ENCODE peak calls at places on chromosome 22, in eight cellular contexts. Z is head of caudate nucleus; U is D341Med; Q is glomerular endothelial cell; X is Calu3; V is occipital lobe; D is stimulated activated CD4-positive, alpha-beta T cell treated with anti-CD3 and anti-CD28 coated beads, TNF-alpha, amount 100 ng/mL, for 48 hours; W is effector CD4-positive, alpha-beta T cell. B is an unnamed sample.

GRCh38 chr22:32378703-32379272 is 21.1 kb downstream of the RFPL3 start:
- DNase-seq in Z (no peak), U (peak), Q (peak), X (peak), V (peak), D (no peak), W (no peak), B (no peak)

GRCh38 chr22:19085233-19086043 is 36.8 kb downstream of the DGCR2 start:
- DNase-seq in Z (no peak), U (peak), Q (no peak), X (peak), V (no peak), D (no peak), W (no peak), B (no peak)

GRCh38 chr22:24159650-24160049 is 21.6 kb upstream of the SUSD2 start:
- DNase-seq in Z (no peak), U (no peak), Q (no peak), X (no peak), V (no peak), D (no peak), W (no peak), B (no peak)

GRCh38 chr22:47724751-47725150 is 962.3 kb downstream of the TBC1D22A start:
- DNase-seq in Z (no peak), U (no peak), Q (no peak), X (no peak), V (no peak), D (no peak), W (no peak), B (no peak)

GRCh38 chr22:39414377-39414776 is 14.8 kb downstream of the TAB1 start:
- DNase-seq in Z (no peak), U (no peak), Q (no peak), X (no peak), V (no peak), D (no peak), W (no peak), B (no peak)

GRCh38 chr22:42368379-42369249 is 63.6 kb downstream of the NFAM1 start:
- DNase-seq in Z (peak), U (no peak), Q (no peak), X (peak), V (no peak), D (no peak), W (peak), B (no peak)

GRCh38 chr22:26651840-26652239 is 5.5 kb upstream of the MIAT start:
- DNase-seq in Z (no peak), U (no peak), Q (no peak), X (no peak), V (no peak), D (no peak), W (no peak), B (no peak)

GRCh38 chr22:43505896-43506295 is 94.1 kb downstream of the MPPED1 start:
- DNase-seq in Z (no peak), U (no peak), Q (no peak), X (no peak), V (no peak), D (no peak), W (no peak), B (no peak)

GRCh38 chr22:43066844-43067385 is 22.3 kb downstream of the TTLL1 start:
- DNase-seq in Z (no peak), U (peak), Q (no peak), X (no peak), V (no peak), D (no peak), W (no peak), B (peak)

GRCh38 chr22:37362618-37363017 is 64.7 kb downstream of the ELFN2 start:
- DNase-seq in Z (no peak), U (no peak), Q (no peak), X (no peak), V (no peak), D (no peak), W (no peak), B (no peak)

GRCh38 chr22:31036671-31037550 is 44.2 kb upstream of the SMTN start:
- DNase-seq in Z (no peak), U (peak), Q (no peak), X (peak), V (no peak), D (no peak), W (no peak), B (no peak)

GRCh38 chr22:38519453-38520250 is 13.5 kb upstream of the DDX17 start:
- DNase-seq in Z (peak), U (no peak), Q (no peak), X (no peak), V (no peak), D (no peak), W (no peak), B (no peak)

GRCh38 chr22:44638966-44639739 is 62.9 kb upstream of the PRR5 start:
- DNase-seq in Z (peak), U (no peak), Q (no peak), X (no peak), V (no peak), D (no peak), W (no peak), B (no peak)

GRCh38 chr22:47624277-47625012 is 862.0 kb downstream of the TBC1D22A start:
- DNase-seq in Z (no peak), U (no peak), Q (no peak), X (no peak), V (no peak), D (no peak), W (no peak), B (no peak)

GRCh38 chr22:41222846-41223507 is 17.8 kb downstream of the CHADL start:
- DNase-seq in Z (no peak), U (no peak), Q (no peak), X (no peak), V (no peak), D (no peak), W (no peak), B (no peak)

GRCh38 chr22:23289851-23290724 is 109.8 kb downstream of the BCR start:
- DNase-seq in Z (no peak), U (peak), Q (no peak), X (peak), V (peak), D (peak), W (peak), B (no peak)